ENCODE peak calls at places on chromosomes 16 and 17, in four cellular contexts. U is K562, P is HepG2, X is GM12878. V is an unnamed sample.

GRCh38 chr16:4212934-4213296 is 29.0 kb downstream of the SRL start:
- DNase-seq in U (no peak), X (no peak), P (peak; percentile 72), V (no peak)

GRCh38 chr16:13643412-13643811 is 276.5 kb upstream of the ERCC4 start:
- DNase-seq in X (no peak), U (no peak), P (no peak), V (no peak)

GRCh38 chr16:55021595-55022475 is 91.2 kb downstream of the IRX5 start:
- DNase-seq in P (peak; percentile 23), X (no peak), U (peak; percentile 68), V (peak; percentile 52)

GRCh38 chr17:61362396-61362795 is 37.2 kb upstream of the TBX2 start:
- DNase-seq in X (no peak), U (no peak), P (no peak), V (no peak)

GRCh38 chr17:58121925-58122324 is 26.3 kb upstream of the OR4D1 start:
- DNase-seq in X (no peak), P (peak; percentile 56), U (peak; percentile 17), V (peak; percentile 23)

GRCh38 chr17:42266918-42267766 is 9.0 kb downstream of the STAT5B start:
- DNase-seq in P (no peak), X (no peak), U (peak; percentile 41), V (no peak)

GRCh38 chr16:21611178-21611545 is 11.8 kb downstream of the METTL9 start:
- DNase-seq in P (no peak), U (no peak), X (no peak), V (no peak)

GRCh38 chr17:28908640-28909098 is 5.8 kb upstream of the DHRS13 start:
- DNase-seq in U (no peak), P (peak; percentile 86), X (no peak), V (no peak)

GRCh38 chr16:24950275-24950674 is 64.9 kb downstream of the ARHGAP17 start:
- DNase-seq in U (no peak), X (no peak), P (no peak), V (no peak)

GRCh38 chr17:43753488-43754129 is 5.0 kb downstream of the SOST start:
- DNase-seq in U (peak; percentile 44), P (no peak), X (peak; percentile 41), V (no peak)

GRCh38 chr17:70271672-70272071 is 102.3 kb downstream of the KCNJ2 start:
- DNase-seq in P (no peak), X (no peak), U (no peak), V (no peak)

GRCh38 chr17:77644181-77644972 is 314.1 kb upstream of the TNRC6C start:
- DNase-seq in X (no peak), P (no peak), U (no peak), V (no peak)

GRCh38 chr17:57757735-57758134 is 12.6 kb upstream of the CCDC182 start:
- DNase-seq in U (no peak), X (no peak), P (no peak), V (no peak)

GRCh38 chr17:1802429-1802828 is 27.3 kb downstream of the SMYD4 start:
- DNase-seq in P (no peak), X (no peak), U (no peak), V (no peak)

GRCh38 chr17:39073916-39074315 is 77.5 kb downstream of the PLXDC1 start:
- DNase-seq in P (no peak), U (no peak), X (no peak), V (no peak)

GRCh38 chr17:45440161-45440859 is 7.6 kb upstream of the ARHGAP27 start:
- DNase-seq in U (peak; percentile 18), X (no peak), P (peak; percentile 72), V (peak; percentile 39)
- TF ChIP-seq CREM in U (no peak), X (no peak), P (no peak), V (no peak)

DNA sequence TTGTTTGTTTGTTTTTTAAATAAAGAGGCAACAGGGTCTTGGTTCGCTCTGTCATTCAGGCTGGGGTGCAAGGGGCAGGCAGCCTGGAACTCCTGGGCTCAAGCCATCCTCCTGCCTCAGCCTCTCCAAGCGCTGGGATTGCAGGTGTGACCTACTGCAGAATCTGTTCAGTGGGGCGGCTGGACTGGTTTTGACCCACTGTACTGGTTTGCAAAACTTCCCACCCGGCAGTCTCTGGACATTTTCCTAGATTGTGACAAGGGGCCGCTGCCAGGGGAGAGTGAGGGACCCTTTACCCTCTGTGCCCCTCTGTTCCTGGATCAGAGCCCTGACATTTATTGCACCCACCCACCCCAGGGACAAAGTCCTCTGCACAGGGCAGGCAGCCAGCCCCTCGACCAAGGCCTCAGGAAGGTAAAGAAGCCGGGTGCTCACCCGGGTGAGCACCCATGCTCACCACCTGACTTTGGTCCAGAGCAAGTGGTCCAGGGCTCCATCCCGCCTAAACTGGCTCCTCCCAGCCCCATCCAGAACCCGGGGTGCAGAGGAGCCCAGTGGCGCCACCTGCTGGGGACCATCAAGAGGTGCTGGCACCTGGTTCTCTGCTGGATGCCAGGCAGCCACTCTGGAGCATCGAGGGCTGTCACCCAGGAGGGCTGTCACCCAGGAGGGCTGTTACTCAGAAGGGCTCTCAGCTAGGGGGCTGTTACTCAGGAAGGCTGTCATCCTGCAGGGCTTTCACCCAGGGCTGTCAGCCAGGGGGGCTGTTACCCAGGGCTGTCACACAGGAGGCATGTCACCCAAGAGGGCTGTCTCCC is 98.9 kb downstream of the TNFRSF13B start:
- DNase-seq in P (no peak), X (no peak), U (peak; percentile 84), V (peak; percentile 73)
- TF ChIP-seq CREM in P (no peak), X (no peak), U (no peak), V (no peak)

GRCh38 chr17:8997994-8998628 is 23.2 kb upstream of the NTN1 start:
- DNase-seq in X (peak; percentile 40), P (peak; percentile 41), U (peak; percentile 68), V (peak; percentile 79)

GRCh38 chr17:8995711-8996110 is 25.6 kb upstream of the NTN1 start:
- DNase-seq in P (no peak), X (no peak), U (no peak), V (peak; percentile 30)

GRCh38 chr17:8991514-8992285 is 26.2 kb upstream of the PIK3R5 start:
- DNase-seq in X (no peak), U (peak; percentile 59), P (peak; percentile 24), V (peak; percentile 84)

DNA sequence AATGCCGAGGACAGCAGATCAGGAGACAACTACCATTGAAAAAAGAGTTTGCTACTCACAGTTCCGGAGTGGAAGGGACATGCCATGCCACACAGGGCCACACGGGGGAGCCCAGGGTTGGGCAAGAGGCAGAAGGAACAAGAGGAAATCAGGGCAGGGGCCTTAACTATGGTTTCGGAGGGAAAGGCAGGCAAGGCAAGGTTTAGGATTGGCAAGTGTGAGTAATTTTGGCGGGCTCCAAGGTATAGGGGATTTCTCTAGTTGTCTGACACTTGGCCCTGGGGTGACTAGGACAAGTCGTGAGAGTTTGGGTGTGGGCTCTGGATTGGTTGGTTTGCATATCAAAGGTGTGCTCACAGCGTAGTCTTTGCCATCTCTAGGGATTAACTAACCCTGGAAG is 27.0 kb upstream of the NTN1 start:
- DNase-seq in U (peak; percentile 53), P (peak; percentile 20), X (peak; percentile 34), V (peak; percentile 93)
- TF ChIP-seq CREM in U (no peak), P (no peak), X (peak; percentile 34), V (no peak)

GRCh38 chr17:32256695-32257013 is 9.0 kb upstream of the RHBDL3 start:
- DNase-seq in U (no peak), X (no peak), P (no peak), V (no peak)

GRCh38 chr17:32259596-32259995 is 6.0 kb upstream of the RHBDL3 start:
- DNase-seq in P (no peak), U (no peak), X (no peak), V (no peak)

GRCh38 chr17:32258383-32259121 is 7.1 kb upstream of the RHBDL3 start:
- DNase-seq in U (no peak), P (no peak), X (no peak), V (no peak)

GRCh38 chr17:32253117-32253611 is 12.5 kb upstream of the RHBDL3 start:
- DNase-seq in P (peak; percentile 70), U (peak; percentile 81), X (no peak), V (peak; percentile 90)

GRCh38 chr17:32256012-32256694 is 9.5 kb upstream of the RHBDL3 start:
- DNase-seq in P (no peak), X (no peak), U (no peak), V (no peak)
- TF ChIP-seq CREM in P (no peak), X (no peak), U (no peak), V (no peak)

GRCh38 chr17:59355695-59356323 is 24.4 kb downstream of the YPEL2 start:
- DNase-seq in P (no peak), X (no peak), U (no peak), V (no peak)

GRCh38 chr17:59357219-59357699 is 25.8 kb downstream of the YPEL2 start:
- DNase-seq in P (no peak), X (no peak), U (no peak), V (no peak)

GRCh38 chr17:59356543-59357218 is 25.2 kb downstream of the YPEL2 start:
- DNase-seq in U (no peak), P (no peak), X (no peak), V (no peak)

GRCh38 chr17:59355030-59355694 is 23.7 kb downstream of the YPEL2 start:
- DNase-seq in U (no peak), X (no peak), P (no peak), V (no peak)

GRCh38 chr17:59357929-59358328 is 26.5 kb downstream of the YPEL2 start:
- DNase-seq in P (no peak), U (no peak), X (no peak), V (no peak)
- TF ChIP-seq CREM in P (no peak), U (no peak), X (no peak), V (no peak)

GRCh38 chr16:69508033-69508432 is 57.7 kb upstream of the NFAT5 start:
- DNase-seq in P (no peak), U (no peak), X (no peak), V (no peak)

GRCh38 chr16:69513180-69513966 is 52.4 kb upstream of the NFAT5 start:
- DNase-seq in U (no peak), X (no peak), P (no peak), V (no peak)

GRCh38 chr16:69511641-69512040 is 54.1 kb upstream of the NFAT5 start:
- DNase-seq in P (no peak), U (no peak), X (no peak), V (no peak)

GRCh38 chr16:69514366-69514765 is 51.4 kb upstream of the NFAT5 start:
- DNase-seq in U (no peak), P (no peak), X (no peak), V (no peak)

DNA sequence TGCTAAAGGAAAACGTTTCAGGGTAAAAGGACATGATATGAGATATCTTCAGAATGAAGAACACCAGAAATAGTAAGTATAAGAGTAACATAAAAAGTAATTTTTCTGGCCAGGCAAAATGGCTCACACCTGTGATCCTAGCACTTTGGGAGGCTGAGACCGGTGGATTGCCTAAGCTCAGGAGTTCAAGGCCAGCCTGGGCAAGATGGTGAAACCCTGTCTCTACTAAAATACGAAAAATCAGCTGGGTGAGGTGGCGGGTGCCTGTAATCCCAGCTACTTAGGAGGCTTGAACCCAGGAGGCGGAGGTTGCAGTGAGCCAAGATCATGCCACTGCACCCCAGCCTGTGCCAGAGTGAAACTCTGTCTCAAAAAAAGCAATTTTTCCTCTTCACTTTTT is 56.6 kb upstream of the NFAT5 start:
- DNase-seq in P (no peak), U (no peak), X (no peak), V (no peak)
- TF ChIP-seq CREM in P (no peak), U (no peak), X (no peak), V (no peak)